ENCODE peak calls at places on chromosomes 6 and 20, in seven cellular contexts. W is progenitor cell of endocrine pancreas; K is neural progenitor cell; P is effector CD4-positive, alpha-beta T cell; A is T-helper 1 cell; Q is effector memory CD8-positive, alpha-beta T cell; I is stimulated activated CD4-positive, alpha-beta T cell treated with anti-CD3 and anti-CD28 coated beads, Interleukin-2, amount 100 ng/mL, for 48 hours. R is an unnamed sample.

GRCh38 chr20:23350855-23351838 is 556 bp downstream of the NXT1 start:
- DNase-seq in K (peak), I (peak), Q (peak), W (no peak), A (peak), P (peak), R (peak)

GRCh38 chr20:40664891-40665290 is 24.1 kb downstream of the MAFB start:
- DNase-seq in W (no peak), K (no peak), P (no peak), I (no peak), Q (no peak), A (no peak), R (no peak)

GRCh38 chr20:32140603-32141002 is 31.1 kb downstream of the TM9SF4 start:
- DNase-seq in I (no peak), P (no peak), Q (no peak), K (no peak), W (no peak), A (no peak), R (no peak)

GRCh38 chr20:45247860-45248259 is 6.5 kb downstream of the SLPI start:
- DNase-seq in Q (no peak), I (no peak), A (no peak), P (no peak), K (no peak), W (no peak), R (no peak)

GRCh38 chr6:127951172-127951995 is 50.5 kb upstream of the THEMIS start:
- DNase-seq in I (no peak), Q (no peak), P (no peak), A (no peak), K (no peak), W (no peak), R (peak)

GRCh38 chr20:17223553-17223952 is 3.3 kb upstream of the PCSK2 start:
- DNase-seq in P (no peak), A (no peak), K (no peak), W (no peak), Q (no peak), I (no peak), R (no peak)

GRCh38 chr20:62914970-62915457 is 11.3 kb downstream of the DIDO1 start:
- DNase-seq in Q (no peak), K (peak), P (no peak), W (no peak), A (no peak), I (no peak), R (no peak)

GRCh38 chr20:57405236-57406016 is 14.2 kb downstream of the RBM38 start:
- DNase-seq in W (no peak), A (no peak), P (no peak), K (no peak), I (no peak), Q (no peak), R (no peak)

GRCh38 chr6:130129781-130130246 is 92.9 kb downstream of the SAMD3 start:
- DNase-seq in P (no peak), I (no peak), W (no peak), Q (no peak), A (no peak), K (no peak), R (no peak)

GRCh38 chr20:49287555-49288249 is 9.8 kb upstream of the ZNFX1 start:
- DNase-seq in P (no peak), Q (no peak), A (no peak), K (no peak), I (no peak), W (no peak), R (no peak)

GRCh38 chr20:44211177-44212039 is 837 bp upstream of the OSER1 start:
- DNase-seq in I (no peak), W (no peak), A (no peak), P (no peak), Q (no peak), K (peak), R (no peak)

GRCh38 chr6:157644043-157644810 is 178.8 kb upstream of the SNX9 start:
- DNase-seq in Q (no peak), K (no peak), A (no peak), W (no peak), I (peak), P (no peak), R (no peak)

GRCh38 chr20:44959082-44959895 is 908 bp downstream of the TOMM34 start:
- DNase-seq in I (peak), K (peak), A (peak), Q (peak), P (peak), W (no peak), R (peak)

GRCh38 chr6:36289281-36290018 is 19.6 kb downstream of the PNPLA1 start:
- DNase-seq in P (no peak), Q (no peak), W (no peak), I (no peak), A (no peak), K (peak), R (no peak)

GRCh38 chr6:29747688-29748250 is 24.5 kb downstream of the HLA-F start:
- DNase-seq in P (no peak), K (no peak), A (no peak), I (no peak), Q (no peak), W (no peak), R (no peak)

GRCh38 chr6:44452725-44453124 is 65.2 kb downstream of the CDC5L start:
- DNase-seq in W (no peak), A (no peak), Q (no peak), I (no peak), P (no peak), K (no peak), R (no peak)

GRCh38 chr6:146017672-146018071 is 11.2 kb upstream of the GRM1 start:
- DNase-seq in Q (no peak), K (no peak), I (no peak), P (no peak), W (no peak), A (no peak), R (no peak)

GRCh38 chr20:41643504-41643938 is 25.3 kb upstream of the CHD6 start:
- DNase-seq in A (no peak), Q (no peak), K (peak), P (no peak), I (no peak), W (no peak), R (no peak)

GRCh38 chr6:169247419-169247818 is 6.2 kb downstream of the THBS2 start:
- DNase-seq in P (no peak), Q (no peak), I (no peak), A (no peak), W (no peak), K (no peak), R (no peak)

GRCh38 chr6:56938634-56939294 is 16.1 kb upstream of the BEND6 start:
- DNase-seq in W (no peak), P (no peak), I (no peak), Q (no peak), K (no peak), A (no peak), R (no peak)

GRCh38 chr6:32989375-32989774 is 20.0 kb downstream of the HLA-DOA start:
- DNase-seq in K (no peak), I (no peak), W (no peak), Q (no peak), A (no peak), P (no peak), R (no peak)

GRCh38 chr6:127690092-127690491 is 113.1 kb downstream of the C6orf58 start:
- DNase-seq in A (no peak), Q (no peak), W (no peak), I (no peak), K (peak), P (no peak), R (no peak)

GRCh38 chr20:50470249-50470858 is 39.8 kb upstream of the PTPN1 start:
- DNase-seq in A (no peak), Q (no peak), P (no peak), W (no peak), I (no peak), K (no peak), R (no peak)

GRCh38 chr20:47354388-47354709 is 2.1 kb downstream of the ZMYND8 start:
- DNase-seq in A (no peak), K (no peak), Q (no peak), P (no peak), I (no peak), W (no peak), R (no peak)

GRCh38 chr20:1844723-1845523 is 50.3 kb upstream of the SIRPA start:
- DNase-seq in I (peak), A (no peak), K (no peak), P (no peak), Q (no peak), W (no peak), R (no peak)

GRCh38 chr6:77456531-77457248 is 6.6 kb downstream of the HTR1B start:
- DNase-seq in P (no peak), Q (no peak), I (no peak), W (no peak), A (no peak), K (no peak), R (no peak)

GRCh38 chr6:62345962-62346689 is 60.1 kb upstream of the KHDRBS2 start:
- DNase-seq in A (no peak), Q (no peak), P (no peak), W (no peak), I (no peak), K (no peak), R (no peak)

GRCh38 chr20:49724637-49725606 is 11.2 kb upstream of the B4GALT5 start:
- DNase-seq in P (no peak), A (no peak), K (no peak), W (no peak), Q (no peak), I (no peak), R (peak)

GRCh38 chr6:53928641-53929339 is 134.0 kb downstream of the LRRC1 start:
- DNase-seq in K (no peak), P (no peak), A (no peak), I (no peak), Q (no peak), W (no peak), R (no peak)

GRCh38 chr6:154862536-154862935 is 129.3 kb downstream of the SCAF8 start:
- DNase-seq in I (no peak), W (no peak), P (no peak), A (no peak), K (no peak), Q (no peak), R (no peak)

GRCh38 chr6:116282698-116283097 is 3.0 kb upstream of the TSPYL1 start:
- DNase-seq in W (no peak), K (no peak), A (no peak), I (no peak), P (no peak), Q (no peak), R (no peak)